ENCODE peak calls at places on chromosomes 2 and 18, in four cellular contexts. One of them, this sample, is unnamed.

GRCh38 chr2:10170256-10170655 is 47.7 kb downstream of the RRM2 start:
- DNase-seq in Calu3: peak; percentile 13
- DNase-seq in cardiac muscle cell: peak; percentile 41
- DNase-seq in activated B cell treated with CpG ODN at 0.5 μM for 24 hours: no peak
- DNase-seq in this sample: no peak

GRCh38 chr18:10228380-10228779 is 226.1 kb upstream of the APCDD1 start:
- DNase-seq in Calu3: no peak
- DNase-seq in cardiac muscle cell: no peak
- DNase-seq in activated B cell treated with CpG ODN at 0.5 μM for 24 hours: no peak
- DNase-seq in this sample: no peak

GRCh38 chr2:10620481-10620880 is 69.3 kb downstream of the NOL10 start:
- DNase-seq in Calu3: no peak
- DNase-seq in cardiac muscle cell: peak; percentile 74
- DNase-seq in activated B cell treated with CpG ODN at 0.5 μM for 24 hours: no peak
- DNase-seq in this sample: no peak

GRCh38 chr18:31386683-31387082 is 10.1 kb downstream of the DSG4 start:
- DNase-seq in Calu3: no peak
- DNase-seq in cardiac muscle cell: no peak
- DNase-seq in activated B cell treated with CpG ODN at 0.5 μM for 24 hours: no peak
- DNase-seq in this sample: no peak

GRCh38 chr2:218152172-218152571 is 14.6 kb downstream of the CXCR1 start:
- DNase-seq in Calu3: no peak
- DNase-seq in cardiac muscle cell: no peak
- DNase-seq in activated B cell treated with CpG ODN at 0.5 μM for 24 hours: no peak
- DNase-seq in this sample: no peak

GRCh38 chr2:106269591-106270291 is 75.6 kb upstream of the UXS1 start:
- DNase-seq in Calu3: peak; percentile 52
- DNase-seq in cardiac muscle cell: peak; percentile 12
- DNase-seq in activated B cell treated with CpG ODN at 0.5 μM for 24 hours: peak; percentile 32
- DNase-seq in this sample: no peak

GRCh38 chr2:170362895-170363582 is 185.1 kb downstream of the MYO3B start:
- DNase-seq in Calu3: no peak
- DNase-seq in cardiac muscle cell: peak; percentile 7
- DNase-seq in activated B cell treated with CpG ODN at 0.5 μM for 24 hours: no peak
- DNase-seq in this sample: no peak

GRCh38 chr2:75792146-75792545 is 81.4 kb upstream of the GCFC2 start:
- DNase-seq in Calu3: no peak
- DNase-seq in cardiac muscle cell: no peak
- DNase-seq in activated B cell treated with CpG ODN at 0.5 μM for 24 hours: no peak
- DNase-seq in this sample: no peak

GRCh38 chr2:162333968-162334367 is 10.0 kb upstream of the GCA start:
- DNase-seq in Calu3: peak; percentile 52
- DNase-seq in cardiac muscle cell: peak; percentile 40
- DNase-seq in activated B cell treated with CpG ODN at 0.5 μM for 24 hours: no peak
- DNase-seq in this sample: no peak

GRCh38 chr2:45184606-45185005 is 175.4 kb upstream of the SIX2 start:
- DNase-seq in Calu3: no peak
- DNase-seq in cardiac muscle cell: peak; percentile 57
- DNase-seq in activated B cell treated with CpG ODN at 0.5 μM for 24 hours: no peak
- DNase-seq in this sample: no peak

GRCh38 chr2:175034728-175035127 is 29.5 kb upstream of the CHN1 start:
- DNase-seq in Calu3: no peak
- DNase-seq in cardiac muscle cell: no peak
- DNase-seq in activated B cell treated with CpG ODN at 0.5 μM for 24 hours: no peak
- DNase-seq in this sample: no peak

DNA sequence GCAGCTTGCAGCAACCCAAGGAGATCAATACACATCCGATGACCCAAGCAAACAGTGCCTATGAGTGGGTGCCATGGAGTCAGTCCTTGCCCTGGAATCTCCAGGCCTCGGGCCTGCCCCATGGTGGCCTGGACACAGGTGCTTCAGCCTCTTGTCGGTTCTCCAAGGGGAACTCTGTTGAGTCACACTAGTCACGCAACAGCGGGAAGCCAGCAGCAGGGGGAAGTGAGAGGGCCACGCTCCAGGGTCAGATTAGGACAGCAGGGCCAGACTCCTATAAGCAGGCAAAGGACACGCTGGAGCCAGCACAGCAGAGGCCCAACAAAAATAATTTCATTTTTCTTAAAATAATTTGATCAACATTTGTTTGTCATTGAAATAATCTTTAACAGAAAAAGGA is 16.6 kb upstream of the ARMC9 start:
- DNase-seq in Calu3: peak; percentile 52
- DNase-seq in cardiac muscle cell: peak; percentile 61
- DNase-seq in activated B cell treated with CpG ODN at 0.5 μM for 24 hours: peak; percentile 39
- DNase-seq in this sample: no peak
- TF ChIP-seq CTCF in Calu3: no peak
- TF ChIP-seq CTCF in cardiac muscle cell: no peak
- TF ChIP-seq CTCF in activated B cell treated with CpG ODN at 0.5 μM for 24 hours: no peak
- TF ChIP-seq CTCF in this sample: no peak

GRCh38 chr2:42810971-42811865 is 18.8 kb upstream of the HAAO start:
- DNase-seq in Calu3: peak; percentile 35
- DNase-seq in cardiac muscle cell: peak; percentile 86
- DNase-seq in activated B cell treated with CpG ODN at 0.5 μM for 24 hours: no peak
- DNase-seq in this sample: no peak

GRCh38 chr2:42810126-42810970 is 18.0 kb upstream of the HAAO start:
- DNase-seq in Calu3: peak; percentile 95
- DNase-seq in cardiac muscle cell: peak; percentile 98
- DNase-seq in activated B cell treated with CpG ODN at 0.5 μM for 24 hours: peak; percentile 96
- DNase-seq in this sample: no peak

GRCh38 chr2:42809876-42810125 is 17.4 kb upstream of the HAAO start:
- DNase-seq in Calu3: peak; percentile 89
- DNase-seq in cardiac muscle cell: peak; percentile 93
- DNase-seq in activated B cell treated with CpG ODN at 0.5 μM for 24 hours: peak; percentile 90
- DNase-seq in this sample: no peak

GRCh38 chr2:42808301-42808700 is 15.9 kb upstream of the HAAO start:
- DNase-seq in Calu3: no peak
- DNase-seq in cardiac muscle cell: no peak
- DNase-seq in activated B cell treated with CpG ODN at 0.5 μM for 24 hours: no peak
- DNase-seq in this sample: no peak

DNA sequence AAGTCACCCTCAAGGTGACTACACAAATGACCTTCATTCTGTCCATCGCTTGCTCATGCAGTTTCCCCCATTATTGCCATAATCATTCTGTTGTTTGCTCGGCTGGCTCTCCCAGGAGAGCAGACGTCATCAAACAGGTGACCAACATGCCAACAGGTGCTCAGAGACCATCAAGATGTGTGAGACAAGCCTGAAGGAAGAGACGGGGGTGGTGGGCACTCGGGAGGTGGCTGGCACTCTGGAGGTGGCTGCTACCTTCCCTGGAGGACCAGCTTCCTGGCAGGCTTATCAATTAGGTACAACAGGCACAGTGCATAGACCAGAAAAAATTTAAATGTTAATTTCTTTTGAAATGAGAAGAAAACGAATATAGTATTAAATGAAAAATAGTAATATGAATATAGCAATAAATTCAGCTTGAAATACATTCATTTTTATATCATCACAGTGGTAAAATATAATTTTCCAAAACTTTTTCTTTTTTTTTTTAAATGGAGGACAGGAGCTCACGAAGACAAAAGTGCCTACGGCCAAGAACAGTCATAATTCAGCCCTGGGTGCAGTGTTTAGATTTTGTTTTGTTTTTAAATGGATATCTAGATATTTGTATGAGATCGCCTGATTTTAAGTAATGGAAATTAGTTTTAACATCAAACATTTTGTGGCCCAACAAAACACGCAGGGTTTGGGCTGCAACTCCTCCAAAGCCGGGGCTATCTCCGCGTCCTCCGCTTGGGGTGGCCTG is 16.9 kb upstream of the HAAO start:
- DNase-seq in Calu3: no peak
- DNase-seq in cardiac muscle cell: no peak
- DNase-seq in activated B cell treated with CpG ODN at 0.5 μM for 24 hours: no peak
- DNase-seq in this sample: no peak
- TF ChIP-seq CTCF in Calu3: no peak
- TF ChIP-seq CTCF in cardiac muscle cell: no peak
- TF ChIP-seq CTCF in activated B cell treated with CpG ODN at 0.5 μM for 24 hours: no peak
- TF ChIP-seq CTCF in this sample: no peak

DNA sequence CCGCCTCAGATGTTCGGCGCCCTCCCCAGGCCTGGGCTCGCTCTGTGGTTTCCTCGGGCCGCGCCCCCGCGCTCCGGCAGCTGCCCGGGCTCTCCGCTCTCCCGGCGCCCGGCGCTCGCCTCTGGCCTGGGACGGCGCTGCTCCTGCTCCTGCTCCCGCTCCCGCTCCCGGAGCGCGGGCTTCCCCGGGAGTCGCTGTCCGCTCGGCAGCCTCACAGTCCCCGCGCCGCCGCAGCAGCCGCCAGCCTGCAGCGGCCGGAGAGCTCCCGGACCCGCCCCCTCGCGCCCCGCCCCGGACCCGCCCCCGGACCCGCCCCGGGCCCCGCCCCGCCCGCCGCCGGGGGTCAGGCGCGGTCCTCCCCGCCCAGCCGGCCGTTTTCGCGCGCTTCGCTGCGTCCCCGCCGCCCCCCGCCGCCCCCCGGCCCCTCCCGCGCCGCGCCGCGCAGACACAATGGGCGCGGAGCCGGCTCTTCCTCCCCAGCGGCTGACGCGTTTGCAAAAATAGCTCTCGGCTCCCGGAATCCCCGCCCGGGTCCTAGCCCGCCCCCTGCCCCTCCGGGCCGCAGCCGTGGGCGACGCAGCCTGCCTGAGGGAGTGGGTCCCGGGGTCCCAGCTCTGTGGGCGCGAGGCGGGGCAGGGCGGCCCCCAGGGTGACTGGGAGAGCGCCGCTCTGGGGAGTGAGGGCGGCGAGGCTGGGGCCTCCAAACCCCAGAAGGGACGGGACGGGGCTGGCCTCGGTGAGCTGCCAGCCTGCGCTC is at the start of gene ARL4C:
- DNase-seq in Calu3: peak; percentile 43
- DNase-seq in cardiac muscle cell: peak; percentile 79
- DNase-seq in activated B cell treated with CpG ODN at 0.5 μM for 24 hours: peak; percentile 70
- DNase-seq in this sample: peak; percentile 61
- TF ChIP-seq CTCF in Calu3: no peak
- TF ChIP-seq CTCF in cardiac muscle cell: no peak
- TF ChIP-seq CTCF in activated B cell treated with CpG ODN at 0.5 μM for 24 hours: no peak
- TF ChIP-seq CTCF in this sample: no peak

DNA sequence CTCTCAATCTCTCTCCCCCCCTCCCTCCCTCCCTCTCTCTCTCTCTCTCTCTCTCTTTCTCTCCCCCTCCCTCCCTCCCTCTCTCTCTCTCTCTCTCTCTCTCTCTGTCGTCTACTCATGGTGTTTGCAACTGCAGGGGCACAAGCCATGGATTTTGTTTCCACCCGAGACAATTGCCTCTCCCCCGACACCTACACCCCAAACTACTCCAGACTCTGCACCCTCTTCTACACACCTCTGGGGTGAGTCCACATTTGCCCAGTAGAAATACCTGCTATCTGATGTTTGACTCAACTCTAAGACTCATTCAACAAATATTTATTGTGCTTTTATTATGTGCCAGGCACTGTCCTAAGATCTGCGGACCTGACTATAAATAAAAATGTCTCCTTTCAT is 93.7 kb downstream of the TMEM17 start:
- DNase-seq in Calu3: no peak
- DNase-seq in cardiac muscle cell: no peak
- DNase-seq in activated B cell treated with CpG ODN at 0.5 μM for 24 hours: no peak
- DNase-seq in this sample: no peak
- TF ChIP-seq CTCF in Calu3: no peak
- TF ChIP-seq CTCF in cardiac muscle cell: no peak
- TF ChIP-seq CTCF in activated B cell treated with CpG ODN at 0.5 μM for 24 hours: no peak
- TF ChIP-seq CTCF in this sample: no peak

GRCh38 chr2:14831458-14831857 is 198.9 kb downstream of the LRATD1 start:
- DNase-seq in Calu3: no peak
- DNase-seq in cardiac muscle cell: no peak
- DNase-seq in activated B cell treated with CpG ODN at 0.5 μM for 24 hours: no peak
- DNase-seq in this sample: no peak
- TF ChIP-seq CTCF in Calu3: no peak
- TF ChIP-seq CTCF in cardiac muscle cell: no peak
- TF ChIP-seq CTCF in activated B cell treated with CpG ODN at 0.5 μM for 24 hours: no peak
- TF ChIP-seq CTCF in this sample: peak; percentile 38

GRCh38 chr2:104254017-104254416 is 599.9 kb upstream of the POU3F3 start:
- DNase-seq in Calu3: no peak
- DNase-seq in cardiac muscle cell: no peak
- DNase-seq in activated B cell treated with CpG ODN at 0.5 μM for 24 hours: no peak
- DNase-seq in this sample: no peak
- TF ChIP-seq CTCF in Calu3: no peak
- TF ChIP-seq CTCF in cardiac muscle cell: no peak
- TF ChIP-seq CTCF in activated B cell treated with CpG ODN at 0.5 μM for 24 hours: no peak
- TF ChIP-seq CTCF in this sample: no peak

DNA sequence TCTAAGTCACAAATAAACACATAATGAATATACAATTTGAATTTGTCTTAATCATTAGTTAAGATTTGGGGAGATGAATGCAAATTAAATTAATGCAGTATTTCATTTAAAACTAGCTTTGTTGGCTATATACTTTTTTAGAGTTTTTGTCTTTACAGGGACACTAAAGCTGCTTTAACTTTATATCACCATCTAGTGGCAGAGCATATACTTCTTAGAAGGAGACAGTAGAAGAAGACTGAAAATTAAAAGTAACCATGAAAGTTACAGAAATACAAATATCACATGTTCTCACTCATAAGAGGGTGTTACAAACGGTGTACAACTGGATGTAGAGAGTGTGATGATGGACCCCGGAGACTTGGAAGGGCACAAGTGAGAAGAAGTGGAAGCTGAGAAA is 268.3 kb upstream of the NETO1 start:
- DNase-seq in Calu3: no peak
- DNase-seq in cardiac muscle cell: no peak
- DNase-seq in activated B cell treated with CpG ODN at 0.5 μM for 24 hours: no peak
- DNase-seq in this sample: no peak
- TF ChIP-seq CTCF in Calu3: peak; percentile 58
- TF ChIP-seq CTCF in cardiac muscle cell: no peak
- TF ChIP-seq CTCF in activated B cell treated with CpG ODN at 0.5 μM for 24 hours: no peak
- TF ChIP-seq CTCF in this sample: peak; percentile 18

This sample was measured in D721Med.